ENCODE peak calls at places on chromosome 17, in four cellular contexts. One of them, this sample, is unnamed.

GRCh38 chr17:56809820-56810179 is 23.9 kb downstream of the C17orf67 start:
- DNase-seq in NCI-H1436 treated with DMSO at 0.1 percent for 48 hours: no peak
- DNase-seq in stimulated activated CD8-positive, alpha-beta memory T cell treated with anti-CD3 and anti-CD28 coated beads, Interleukin-15, amount 100 ng/mL, for 24 hours: no peak
- DNase-seq in T-helper 17 cell: no peak
- DNase-seq in this sample: no peak

GRCh38 chr17:28493467-28493866 is 12.7 kb upstream of the FOXN1 start:
- DNase-seq in NCI-H1436 treated with DMSO at 0.1 percent for 48 hours: no peak
- DNase-seq in stimulated activated CD8-positive, alpha-beta memory T cell treated with anti-CD3 and anti-CD28 coated beads, Interleukin-15, amount 100 ng/mL, for 24 hours: no peak
- DNase-seq in T-helper 17 cell: no peak
- DNase-seq in this sample: no peak

GRCh38 chr17:15999974-16000827 is 577 bp downstream of the TTC19 start:
- DNase-seq in NCI-H1436 treated with DMSO at 0.1 percent for 48 hours: no peak
- DNase-seq in stimulated activated CD8-positive, alpha-beta memory T cell treated with anti-CD3 and anti-CD28 coated beads, Interleukin-15, amount 100 ng/mL, for 24 hours: no peak
- DNase-seq in T-helper 17 cell: peak; percentile 39
- DNase-seq in this sample: no peak

GRCh38 chr17:75153854-75154194 is 488 bp downstream of the JPT1 start:
- DNase-seq in NCI-H1436 treated with DMSO at 0.1 percent for 48 hours: no peak
- DNase-seq in stimulated activated CD8-positive, alpha-beta memory T cell treated with anti-CD3 and anti-CD28 coated beads, Interleukin-15, amount 100 ng/mL, for 24 hours: no peak
- DNase-seq in T-helper 17 cell: no peak
- DNase-seq in this sample: no peak

GRCh38 chr17:596763-597644 is 117.6 kb downstream of the VPS53 start:
- DNase-seq in NCI-H1436 treated with DMSO at 0.1 percent for 48 hours: no peak
- DNase-seq in stimulated activated CD8-positive, alpha-beta memory T cell treated with anti-CD3 and anti-CD28 coated beads, Interleukin-15, amount 100 ng/mL, for 24 hours: no peak
- DNase-seq in T-helper 17 cell: no peak
- DNase-seq in this sample: no peak

GRCh38 chr17:64061157-64061898 is 40.9 kb upstream of the ICAM2 start:
- DNase-seq in NCI-H1436 treated with DMSO at 0.1 percent for 48 hours: no peak
- DNase-seq in stimulated activated CD8-positive, alpha-beta memory T cell treated with anti-CD3 and anti-CD28 coated beads, Interleukin-15, amount 100 ng/mL, for 24 hours: no peak
- DNase-seq in T-helper 17 cell: no peak
- DNase-seq in this sample: no peak

GRCh38 chr17:12623220-12623848 is 42.4 kb upstream of the MYOCD start:
- DNase-seq in NCI-H1436 treated with DMSO at 0.1 percent for 48 hours: no peak
- DNase-seq in stimulated activated CD8-positive, alpha-beta memory T cell treated with anti-CD3 and anti-CD28 coated beads, Interleukin-15, amount 100 ng/mL, for 24 hours: no peak
- DNase-seq in T-helper 17 cell: no peak
- DNase-seq in this sample: no peak

GRCh38 chr17:42676424-42677011 is at the start of gene PLEKHH3:
- DNase-seq in NCI-H1436 treated with DMSO at 0.1 percent for 48 hours: no peak
- DNase-seq in stimulated activated CD8-positive, alpha-beta memory T cell treated with anti-CD3 and anti-CD28 coated beads, Interleukin-15, amount 100 ng/mL, for 24 hours: no peak
- DNase-seq in T-helper 17 cell: no peak
- DNase-seq in this sample: peak; percentile 50

GRCh38 chr17:49209061-49209571 is 1.3 kb downstream of the GNGT2 start:
- DNase-seq in NCI-H1436 treated with DMSO at 0.1 percent for 48 hours: no peak
- DNase-seq in stimulated activated CD8-positive, alpha-beta memory T cell treated with anti-CD3 and anti-CD28 coated beads, Interleukin-15, amount 100 ng/mL, for 24 hours: no peak
- DNase-seq in T-helper 17 cell: no peak
- DNase-seq in this sample: no peak

GRCh38 chr17:56930739-56931337 is 17.0 kb upstream of the TRIM25 start:
- DNase-seq in NCI-H1436 treated with DMSO at 0.1 percent for 48 hours: no peak
- DNase-seq in stimulated activated CD8-positive, alpha-beta memory T cell treated with anti-CD3 and anti-CD28 coated beads, Interleukin-15, amount 100 ng/mL, for 24 hours: no peak
- DNase-seq in T-helper 17 cell: no peak
- DNase-seq in this sample: no peak

GRCh38 chr17:48014603-48015037 is 23.0 kb downstream of the COPZ2 start:
- DNase-seq in NCI-H1436 treated with DMSO at 0.1 percent for 48 hours: no peak
- DNase-seq in stimulated activated CD8-positive, alpha-beta memory T cell treated with anti-CD3 and anti-CD28 coated beads, Interleukin-15, amount 100 ng/mL, for 24 hours: no peak
- DNase-seq in T-helper 17 cell: no peak
- DNase-seq in this sample: no peak

GRCh38 chr17:65559483-65559801 is 2.0 kb downstream of the AXIN2 start:
- DNase-seq in NCI-H1436 treated with DMSO at 0.1 percent for 48 hours: no peak
- DNase-seq in stimulated activated CD8-positive, alpha-beta memory T cell treated with anti-CD3 and anti-CD28 coated beads, Interleukin-15, amount 100 ng/mL, for 24 hours: no peak
- DNase-seq in T-helper 17 cell: no peak
- DNase-seq in this sample: no peak

GRCh38 chr17:57735707-57736106 is 9.4 kb downstream of the CCDC182 start:
- DNase-seq in NCI-H1436 treated with DMSO at 0.1 percent for 48 hours: peak; percentile 52
- DNase-seq in stimulated activated CD8-positive, alpha-beta memory T cell treated with anti-CD3 and anti-CD28 coated beads, Interleukin-15, amount 100 ng/mL, for 24 hours: no peak
- DNase-seq in T-helper 17 cell: no peak
- DNase-seq in this sample: no peak